ENCODE peak calls at places on chromosomes 12 and 14, in four cellular contexts. Y is fibroblast of pulmonary artery, G is AG20443, I is transverse colon. V is an unnamed sample.

GRCh38 chr12:130920711-130921381 is 32.9 kb upstream of the ADGRD1 start:
- DNase-seq in I (peak), G (peak), Y (peak), V (no peak)

GRCh38 chr12:59570134-59570533 is 25.7 kb upstream of the SLC16A7 start:
- DNase-seq in Y (no peak), I (no peak), G (no peak), V (no peak)

GRCh38 chr14:65206448-65207096 is 104.3 kb upstream of the MAX start:
- DNase-seq in Y (peak), I (no peak), G (peak), V (no peak)

GRCh38 chr14:68757618-68758081 is 35.2 kb downstream of the ZFP36L1 start:
- DNase-seq in G (peak), Y (no peak), I (no peak), V (no peak)

GRCh38 chr14:95341564-95341963 is 21.9 kb upstream of the CLMN start:
- DNase-seq in Y (no peak), G (no peak), I (no peak), V (no peak)

GRCh38 chr12:19490908-19491307 is 51.6 kb downstream of the AEBP2 start:
- DNase-seq in I (no peak), Y (no peak), G (no peak), V (no peak)

GRCh38 chr12:26648584-26648983 is 184.4 kb downstream of the ITPR2 start:
- DNase-seq in I (no peak), G (peak), Y (peak), V (no peak)

GRCh38 chr14:93042968-93043940 is 72.5 kb downstream of the ITPK1 start:
- DNase-seq in Y (peak), I (peak), G (peak), V (no peak)

GRCh38 chr12:52267699-52268098 is 6.7 kb upstream of the KRT86 start:
- DNase-seq in G (no peak), I (no peak), Y (no peak), V (no peak)

GRCh38 chr14:76497550-76498484 is 121.9 kb downstream of the ESRRB start:
- DNase-seq in G (no peak), I (no peak), Y (no peak), V (no peak)

GRCh38 chr14:79256311-79256879 is 954.9 kb downstream of the DIO2 start:
- DNase-seq in G (no peak), Y (no peak), I (no peak), V (no peak)

GRCh38 chr14:75375983-75376382 is 51.8 kb upstream of the JDP2 start:
- DNase-seq in G (no peak), I (no peak), Y (no peak), V (no peak)